ENCODE peak calls at places on chromosomes 12 and 14, in four cellular contexts. F, W, G and H are unnamed samples.

GRCh38 chr12:69966409-69966808 is 141.4 kb downstream of the MYRFL start:
- DNase-seq in W (no peak), F (peak; percentile 42), G (peak; percentile 55), H (no peak)

GRCh38 chr12:108711486-108712163 is 19.7 kb downstream of the CORO1C start:
- DNase-seq in G (no peak), F (no peak), W (no peak), H (no peak)

GRCh38 chr14:46496409-46496808 is 155.2 kb downstream of the RPL10L start:
- DNase-seq in W (no peak), F (no peak), G (no peak), H (no peak)

GRCh38 chr14:105023791-105024480 is 3.1 kb upstream of the CDCA4 start:
- DNase-seq in W (no peak), G (peak; percentile 73), F (no peak), H (no peak)

GRCh38 chr12:83183132-83183531 is 496.4 kb downstream of the TMTC2 start:
- DNase-seq in F (no peak), G (no peak), W (no peak), H (no peak)

GRCh38 chr12:104458645-104459555 is 2.2 kb downstream of the CHST11 start:
- DNase-seq in W (peak; percentile 14), G (no peak), F (no peak), H (no peak)

GRCh38 chr14:21626491-21627230 is 8.1 kb downstream of the OR10G2 start:
- DNase-seq in W (no peak), F (no peak), G (peak; percentile 24), H (no peak)

GRCh38 chr12:70305794-70306193 is 60.3 kb upstream of the KCNMB4 start:
- DNase-seq in G (peak; percentile 65), F (no peak), W (no peak), H (no peak)

GRCh38 chr12:131910302-131911110 is 16.1 kb downstream of the ULK1 start:
- DNase-seq in W (no peak), F (no peak), G (no peak), H (no peak)

GRCh38 chr14:51485733-51486132 is 166.0 kb upstream of the FRMD6 start:
- DNase-seq in W (no peak), G (no peak), F (no peak), H (no peak)

GRCh38 chr12:53431187-53431586 is 7.5 kb downstream of the AMHR2 start:
- DNase-seq in F (no peak), W (no peak), G (peak; percentile 49), H (no peak)

GRCh38 chr14:80629606-80630005 is 311.9 kb downstream of the CEP128 start:
- DNase-seq in W (no peak), F (no peak), G (peak; percentile 40), H (no peak)

GRCh38 chr14:57085043-57085442 is 183.7 kb downstream of the EXOC5 start:
- DNase-seq in F (no peak), W (no peak), G (no peak), H (no peak)

GRCh38 chr12:106227641-106228319 is 20.0 kb downstream of the CKAP4 start:
- DNase-seq in G (no peak), W (peak; percentile 44), F (peak; percentile 27), H (no peak)

GRCh38 chr12:12387521-12387920 is 30.6 kb downstream of the BORCS5 start:
- DNase-seq in F (no peak), G (peak; percentile 59), W (no peak), H (peak; percentile 83)

GRCh38 chr12:64461634-64462414 is 9.9 kb downstream of the TBK1 start:
- DNase-seq in G (peak; percentile 78), W (no peak), F (no peak), H (no peak)

GRCh38 chr14:75399819-75400678 is 27.8 kb upstream of the JDP2 start:
- DNase-seq in G (no peak), F (peak; percentile 94), W (peak; percentile 98), H (peak; percentile 97)

GRCh38 chr14:59688224-59689170 is 111.9 kb upstream of the CCDC175 start:
- DNase-seq in F (no peak), G (peak; percentile 53), W (no peak), H (no peak)

GRCh38 chr14:40280652-40281051 is 848.4 kb upstream of the FBXO33 start:
- DNase-seq in G (no peak), W (no peak), F (no peak), H (no peak)

GRCh38 chr12:92108651-92109050 is 37.0 kb downstream of the BTG1 start:
- DNase-seq in G (peak; percentile 78), W (peak; percentile 18), F (no peak), H (no peak)

GRCh38 chr12:64950899-64951298 is 126.5 kb downstream of the TBC1D30 start:
- DNase-seq in F (no peak), W (no peak), G (no peak), H (no peak)

GRCh38 chr14:33782923-33783322 is 168.0 kb downstream of the EGLN3 start:
- DNase-seq in W (no peak), G (no peak), F (no peak), H (no peak)

GRCh38 chr12:6285063-6285477 is 25.4 kb upstream of the PLEKHG6 start:
- DNase-seq in F (peak; percentile 19), G (peak; percentile 76), W (peak; percentile 58), H (no peak)

GRCh38 chr12:111078731-111079130 is 158.4 kb upstream of the MYL2 start:
- DNase-seq in F (no peak), W (no peak), G (no peak), H (no peak)

GRCh38 chr12:127526925-127527324 is 740.0 kb upstream of the TMEM132C start:
- DNase-seq in W (no peak), F (no peak), G (no peak), H (no peak)

GRCh38 chr14:60349663-60350365 is 100.8 kb downstream of the PPM1A start:
- DNase-seq in W (peak; percentile 62), G (peak; percentile 56), F (no peak), H (no peak)

DNA sequence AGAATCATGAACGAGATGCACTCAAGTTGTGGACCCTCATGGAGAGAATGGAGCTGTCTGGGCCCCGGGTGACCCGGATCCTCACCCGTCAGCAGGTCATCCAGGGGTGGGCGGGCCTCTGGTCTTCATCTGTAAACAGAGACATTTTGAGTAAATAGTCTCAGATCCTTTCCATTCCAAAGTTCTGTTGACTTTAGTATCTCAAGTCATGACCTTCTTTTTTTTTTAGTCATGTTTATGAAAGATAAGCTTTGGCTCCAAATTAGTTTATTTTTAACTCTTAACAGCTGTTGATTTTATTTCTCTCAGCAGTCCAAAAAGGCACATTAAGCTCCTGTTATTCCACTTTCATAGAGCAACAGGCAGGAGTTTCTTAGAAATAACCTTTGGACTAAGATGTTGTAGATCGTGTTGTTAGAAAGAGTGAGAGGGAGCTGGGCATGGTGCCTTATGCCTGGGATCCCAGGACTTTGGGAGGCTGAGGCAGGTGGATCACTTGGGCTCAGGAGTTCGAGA is 48.9 kb upstream of the AMN start:
- DNase-seq in F (no peak), G (no peak), W (no peak), H (no peak)
- H3K36me3 ChIP-seq in F (peaks cover 23% of the 10 kb centered on the region), G (peaks cover 21% of the 10 kb centered on the region), W (no peaks in the 10 kb centered on the region), H (peaks cover 21% of the 10 kb centered on the region)

GRCh38 chr12:78241472-78241871 is 410.8 kb downstream of the NAV3 start:
- DNase-seq in W (no peak), F (no peak), G (no peak), H (no peak)

GRCh38 chr12:78236264-78236663 is 405.6 kb downstream of the NAV3 start:
- DNase-seq in G (peak; percentile 18), F (no peak), W (no peak), H (no peak)

GRCh38 chr12:78240827-78241226 is 410.1 kb downstream of the NAV3 start:
- DNase-seq in W (no peak), G (no peak), F (no peak), H (no peak)

GRCh38 chr12:78245111-78245510 is 414.4 kb downstream of the NAV3 start:
- DNase-seq in G (no peak), F (no peak), W (no peak), H (no peak)

GRCh38 chr12:78239566-78239965 is 408.9 kb downstream of the NAV3 start:
- DNase-seq in G (no peak), W (no peak), F (no peak), H (no peak)
- TF ChIP-seq POLR2A in G (no peak), W (no peak), F (no peak), H (no peak)

DNA sequence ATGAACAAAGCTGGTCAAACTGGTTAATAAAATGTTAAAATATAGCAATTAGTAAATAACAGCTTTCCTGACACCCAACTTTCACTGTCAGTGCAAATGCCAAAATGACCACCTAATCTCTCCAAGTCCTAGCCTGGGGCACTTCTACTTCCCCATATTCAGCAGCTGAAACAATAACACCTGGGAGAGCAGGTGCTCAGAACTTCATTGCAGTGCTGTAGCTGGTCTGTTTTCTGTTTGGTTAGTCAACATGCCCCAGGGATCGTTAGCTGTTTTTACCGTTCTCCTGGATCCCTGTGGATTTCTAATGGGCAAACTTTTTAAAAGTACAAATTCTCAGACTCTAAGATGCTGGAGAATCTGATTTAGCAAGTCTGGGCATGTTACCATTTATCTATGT is 759.7 kb downstream of the GALC start:
- DNase-seq in W (no peak), F (no peak), G (no peak), H (no peak)
- H3K9me3 ChIP-seq in W (no peaks in the 10 kb centered on the region), F (no peaks in the 10 kb centered on the region), G (peaks cover 2% of the 10 kb centered on the region), H (no peaks in the 10 kb centered on the region)

GRCh38 chr12:49104822-49105221 is 5.8 kb downstream of the LMBR1L start:
- DNase-seq in F (no peak), G (no peak), W (no peak), H (no peak)
- H3K36me3 ChIP-seq in F (peaks cover 59% of the 10 kb centered on the region), G (peaks cover 63% of the 10 kb centered on the region), W (peaks cover 31% of the 10 kb centered on the region), H (peaks cover 70% of the 10 kb centered on the region)

GRCh38 chr12:123971449-123971769 is 1.2 kb downstream of the CCDC92 start:
- DNase-seq in W (no peak), F (no peak), G (no peak), H (no peak)

GRCh38 chr12:123976227-123976826 is 3.3 kb downstream of the ZNF664 start:
- DNase-seq in G (no peak), F (no peak), W (no peak), H (no peak)

GRCh38 chr12:123973552-123974341 is 732 bp downstream of the ZNF664 start:
- DNase-seq in F (no peak), G (peak; percentile 10), W (peak; percentile 43), H (peak; percentile 92)

GRCh38 chr12:123972448-123973401 is at the start of the genes CCDC92 and ZNF664:
- DNase-seq in W (peak; percentile 91), F (peak; percentile 85), G (peak; percentile 90), H (peak; percentile 95)

GRCh38 chr12:123971770-123972447 is 722 bp downstream of the CCDC92 start:
- DNase-seq in F (no peak), W (peak; percentile 21), G (peak; percentile 50), H (peak; percentile 74)
- TF ChIP-seq POLR2A in F (no peak), W (peak; percentile 5), G (no peak), H (no peak)

GRCh38 chr14:94615823-94616570 is 3.8 kb downstream of the SERPINA3 start:
- DNase-seq in F (no peak), G (no peak), W (no peak), H (no peak)
- H3K9me3 ChIP-seq in F (no peaks in the 10 kb centered on the region), G (peaks cover 27% of the 10 kb centered on the region), W (no peaks in the 10 kb centered on the region), H (peaks cover 26% of the 10 kb centered on the region)

DNA sequence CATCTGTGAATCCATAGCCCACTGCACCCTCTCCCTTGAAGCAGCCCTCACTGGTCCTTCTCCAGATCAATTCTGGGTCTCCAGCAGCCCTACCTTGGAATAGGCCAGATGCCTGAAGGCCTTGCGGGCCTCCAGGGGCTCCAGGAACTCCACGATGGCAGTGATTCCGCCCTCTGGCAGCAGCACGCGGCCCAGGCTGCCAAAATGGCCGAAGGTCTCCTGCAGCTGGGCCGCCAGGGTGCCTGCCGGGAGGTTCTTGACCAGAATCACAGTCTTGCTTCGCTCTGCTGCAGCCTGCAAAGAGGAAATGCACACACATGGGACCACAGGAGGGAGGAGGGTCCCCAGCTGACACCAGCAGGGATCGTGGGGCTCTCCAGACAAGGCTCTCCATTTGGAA is 26.3 kb downstream of the RBM19 start:
- DNase-seq in W (no peak), F (no peak), G (no peak), H (no peak)
- H3K36me3 ChIP-seq in W (peaks cover 8% of the 10 kb centered on the region), F (peaks cover 98% of the 10 kb centered on the region), G (peaks cover 35% of the 10 kb centered on the region), H (peaks cover 100% of the 10 kb centered on the region)